ENCODE peak calls at places on chromosome 21, in eight cellular contexts. B is HAP-1; F is CD8-positive, alpha-beta memory T cell; R is tibial artery; P is mesendoderm; O is astrocyte; I is neural progenitor cell; D is GM23338. G is an unnamed sample. For H3K4me1, the result is how much of the 10 kb centered on the place peaks cover.

GRCh38 chr21:28513450-28513849 is 479.2 kb downstream of the LTN1 start:
- DNase-seq in B (no peak), D (no peak), R (no peak), F (no peak), P (no peak), O (peak), I (no peak), G (no peak)

GRCh38 chr21:26918318-26919065 is 48.4 kb downstream of the ADAMTS5 start:
- DNase-seq in F (no peak), I (no peak), B (no peak), R (no peak), P (peak), D (no peak), O (peak), G (no peak)

GRCh38 chr21:18545908-18546307 is 142.3 kb upstream of the TMPRSS15 start:
- DNase-seq in F (no peak), O (peak), P (no peak), R (no peak), I (no peak), D (no peak), B (no peak), G (no peak)

GRCh38 chr21:39660191-39660590 is 47.5 kb downstream of the B3GALT5 start:
- DNase-seq in F (no peak), B (no peak), O (peak), I (no peak), R (no peak), P (no peak), D (no peak), G (no peak)

GRCh38 chr21:17451364-17451869 is 61.4 kb upstream of the CXADR start:
- DNase-seq in B (no peak), P (no peak), O (peak), D (no peak), F (no peak), I (no peak), R (no peak), G (no peak)

GRCh38 chr21:30340714-30341573 is 3.5 kb upstream of the KRTAP27-1 start:
- DNase-seq in I (peak), R (no peak), B (no peak), P (peak), D (peak), F (no peak), O (no peak), G (no peak)

GRCh38 chr21:36179145-36179544 is 22.5 kb downstream of the DOP1B start:
- DNase-seq in I (no peak), P (no peak), O (no peak), D (no peak), F (no peak), B (no peak), R (no peak), G (no peak)

GRCh38 chr21:31557956-31558838 is 101.3 kb upstream of the SOD1 start:
- DNase-seq in O (no peak), I (peak), B (no peak), F (peak), R (no peak), D (peak), P (peak), G (no peak)

GRCh38 chr21:43585924-43586411 is 73.3 kb downstream of the HSF2BP start:
- DNase-seq in F (no peak), R (peak), I (peak), P (peak), D (peak), O (peak), B (peak), G (peak)

GRCh38 chr21:45087022-45087823 is 12.8 kb downstream of the ADARB1 start:
- DNase-seq in P (no peak), B (no peak), I (no peak), O (no peak), R (no peak), D (no peak), F (peak), G (no peak)
- H3K4me1 ChIP-seq in P (under half), B (under half), I (under half), O (under half), R (under half), D (under half), F (half or more), G (half or more)

GRCh38 chr21:46284722-46285121 is 689 bp downstream of the MCM3AP start:
- DNase-seq in F (no peak), B (no peak), I (no peak), R (no peak), O (no peak), D (no peak), P (no peak), G (no peak)
- H3K4me1 ChIP-seq in F (under half), B (under half), I (under half), R (under half), O (under half), D (under half), P (under half), G (under half)

DNA sequence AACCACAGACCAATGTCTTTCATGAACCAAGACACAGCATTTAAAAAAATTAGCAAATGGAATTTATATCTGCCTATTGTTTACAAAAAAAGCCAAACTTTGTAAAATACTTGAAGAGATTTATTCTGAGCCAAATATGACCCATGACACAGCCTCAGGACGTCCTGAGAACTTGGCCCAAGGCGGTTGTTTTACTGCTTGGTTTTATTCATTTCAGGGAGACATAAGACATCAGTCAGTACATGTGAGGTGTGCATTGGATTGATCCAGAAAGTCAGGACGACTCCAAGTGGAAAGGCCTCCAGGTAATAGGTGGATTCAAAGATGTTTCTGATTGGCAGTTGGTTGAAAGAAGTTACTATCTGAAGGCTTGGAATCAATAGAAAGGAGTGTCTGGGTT is 1.4 kb upstream of the POFUT2 start:
- DNase-seq in I (no peak), D (no peak), R (no peak), O (no peak), B (no peak), F (no peak), P (no peak), G (no peak)
- H3K4me1 ChIP-seq in I (under half), D (under half), R (under half), O (under half), B (under half), F (under half), P (under half), G (half or more)

DNA sequence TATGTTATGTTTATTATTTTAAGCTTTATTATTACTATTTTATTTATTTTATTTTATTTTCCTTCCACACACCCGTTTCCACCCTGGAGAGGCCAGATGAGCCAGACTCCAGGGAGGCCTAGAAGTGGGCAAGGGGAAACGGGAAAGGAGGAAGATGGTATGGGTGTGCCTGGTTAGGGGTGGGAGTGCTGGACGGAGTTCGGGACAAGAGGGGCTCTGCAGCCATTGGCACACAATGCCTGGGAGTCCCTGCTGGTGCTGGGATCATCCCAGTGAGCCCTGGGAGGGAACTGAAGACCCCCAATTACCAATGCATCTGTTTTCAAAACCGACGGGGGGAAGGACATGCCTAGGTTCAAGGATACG is 468 bp upstream of the MX1 start:
- DNase-seq in F (no peak), B (no peak), P (no peak), O (no peak), I (no peak), D (no peak), R (peak), G (no peak)
- H3K4me1 ChIP-seq in F (under half), B (under half), P (under half), O (under half), I (under half), D (under half), R (under half), G (under half)

GRCh38 chr21:38170283-38170682 is 86.5 kb upstream of the KCNJ15 start:
- DNase-seq in I (peak), B (no peak), D (peak), R (no peak), F (no peak), P (peak), O (no peak), G (no peak)
- H3K4me1 ChIP-seq in I (under half), B (under half), D (under half), R (under half), F (under half), P (under half), O (under half), G (under half)

G was measured in sigmoid colon.